ENCODE peak calls at places on chromosomes 12 and 14, in five cellular contexts. U is adrenal gland; T is PC-3; A is HL-60; O is CD8-positive, alpha-beta T cell. Y is an unnamed sample.

GRCh38 chr14:64772394-64772950 is 68.2 kb downstream of the PLEKHG3 start:
- DNase-seq in T (no peak), U (no peak), A (no peak), O (no peak), Y (peak; percentile 67)

GRCh38 chr12:48678561-48679185 is 3.4 kb downstream of the KANSL2 start:
- DNase-seq in O (no peak), T (no peak), U (no peak), A (no peak), Y (no peak)

GRCh38 chr12:28578361-28578760 is 388.1 kb downstream of the CCDC91 start:
- DNase-seq in A (no peak), T (no peak), O (no peak), U (no peak), Y (no peak)

GRCh38 chr14:55153951-55154350 is 24.9 kb downstream of the LGALS3 start:
- DNase-seq in T (no peak), U (no peak), O (no peak), A (no peak), Y (no peak)

GRCh38 chr12:63944036-63944579 is 99.6 kb downstream of the SRGAP1 start:
- DNase-seq in U (no peak), O (no peak), T (no peak), A (no peak), Y (no peak)

GRCh38 chr12:30026621-30027234 is 243.0 kb upstream of the TMTC1 start:
- DNase-seq in T (peak; percentile 80), U (no peak), O (no peak), A (no peak), Y (no peak)

GRCh38 chr14:105690671-105691070 is 164.3 kb downstream of the TMEM121 start:
- DNase-seq in T (no peak), A (no peak), O (no peak), U (no peak), Y (no peak)

GRCh38 chr12:3365416-3366385 is 125.3 kb upstream of the PRMT8 start:
- DNase-seq in T (peak; percentile 64), O (no peak), A (no peak), U (peak; percentile 20), Y (peak; percentile 57)

GRCh38 chr12:42809226-42809625 is 219.7 kb upstream of the PRICKLE1 start:
- DNase-seq in U (no peak), A (no peak), T (peak; percentile 13), O (no peak), Y (no peak)

GRCh38 chr14:68655021-68655811 is 137.7 kb downstream of the ZFP36L1 start:
- DNase-seq in A (no peak), O (no peak), T (no peak), U (no peak), Y (no peak)

GRCh38 chr14:90483117-90483516 is 86.3 kb downstream of the CALM1 start:
- DNase-seq in O (no peak), T (no peak), A (no peak), U (no peak), Y (no peak)
- H3K4me3 ChIP-seq in O (no peak overlapping the region), T (no peak overlapping the region), A (no peak overlapping the region), U (no peak overlapping the region), Y (no peak overlapping the region)

DNA sequence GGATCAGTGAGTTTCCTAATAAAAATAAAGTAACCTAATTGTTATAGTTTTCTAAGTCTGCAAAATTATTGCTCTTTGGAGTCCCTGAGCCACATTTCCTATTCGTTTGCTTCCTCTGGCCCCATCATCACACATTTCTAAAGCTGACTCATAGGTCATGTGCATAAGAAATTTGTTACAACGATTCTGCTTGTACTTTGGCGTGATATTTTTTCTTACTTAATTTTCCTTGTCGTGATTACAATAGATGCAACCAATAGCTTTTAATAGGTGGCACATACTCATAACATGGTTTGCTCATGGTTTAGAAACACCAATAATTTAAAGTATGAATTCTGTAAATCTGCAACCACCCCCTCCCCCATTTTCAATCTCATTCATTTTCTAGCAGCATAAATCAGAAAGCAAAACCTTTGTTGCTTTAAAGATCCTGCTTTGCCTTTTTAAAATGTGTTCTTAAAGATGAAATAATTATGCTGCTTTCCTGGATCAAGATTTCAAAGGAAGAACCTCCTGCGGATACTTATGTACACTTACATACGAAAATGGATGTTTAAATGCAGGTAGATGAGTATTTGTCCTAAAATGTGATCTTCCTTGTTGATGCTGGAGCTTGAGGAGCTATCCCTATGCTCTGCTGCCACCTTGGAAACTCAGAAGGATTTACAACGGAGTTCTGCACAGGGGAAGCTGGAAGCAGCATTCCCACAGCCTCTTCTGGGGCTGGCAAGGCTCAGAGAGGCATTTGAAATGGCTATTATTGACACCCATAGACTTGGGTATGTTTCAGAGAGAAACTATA is 1.7 kb upstream of the FLRT2 start:
- DNase-seq in T (peak; percentile 50), A (no peak), O (no peak), U (peak; percentile 53), Y (peak; percentile 54)
- H3K27me3 ChIP-seq in T (peaks cover 3% of the 10 kb centered on the region), A (peaks cover 42% of the 10 kb centered on the region), O (peaks cover 5% of the 10 kb centered on the region), U (peaks cover 5% of the 10 kb centered on the region), Y (peaks cover 25% of the 10 kb centered on the region)

GRCh38 chr14:58772814-58773620 is 135.3 kb downstream of the DACT1 start:
- DNase-seq in U (no peak), A (no peak), T (no peak), O (no peak), Y (peak; percentile 37)
- TF ChIP-seq CTCF in U (no peak), A (no peak), T (peak; percentile 28), O (no peak), Y (no peak)

DNA sequence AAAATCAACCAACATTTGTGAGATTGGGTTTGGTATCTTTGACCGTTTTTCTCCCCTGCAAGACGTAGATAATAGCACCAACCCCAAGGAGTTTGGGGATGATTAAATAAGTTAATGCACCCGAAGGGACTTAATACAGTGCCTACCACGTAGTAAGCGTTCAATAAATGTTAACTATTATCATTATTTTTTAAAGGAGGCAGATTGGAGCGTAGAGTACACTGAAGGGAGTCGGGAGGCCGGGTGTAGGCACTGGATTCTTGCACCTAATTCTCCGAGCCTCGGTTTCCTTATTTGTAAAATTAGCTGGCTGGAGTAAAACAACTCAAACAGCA is 367 bp upstream of the FRS2 start:
- DNase-seq in A (no peak), T (no peak), U (no peak), O (no peak), Y (no peak)
- H3K4me3 ChIP-seq in A (peak overlapping the region; percentile 95), T (peak overlapping the region; percentile 90), U (peak overlapping the region; percentile 67), O (peak overlapping the region; percentile 86), Y (peak overlapping the region; percentile 71)

GRCh38 chr12:111155521-111155920 is 213.4 kb downstream of the PHETA1 start:
- DNase-seq in A (no peak), U (no peak), O (no peak), T (no peak), Y (no peak)

GRCh38 chr12:111155020-111155419 is 213.9 kb downstream of the PHETA1 start:
- DNase-seq in A (no peak), T (no peak), U (no peak), O (no peak), Y (no peak)

GRCh38 chr12:111152581-111152980 is 216.3 kb downstream of the PHETA1 start:
- DNase-seq in T (no peak), A (no peak), O (no peak), U (no peak), Y (no peak)

GRCh38 chr12:111156304-111156703 is 212.6 kb downstream of the PHETA1 start:
- DNase-seq in A (no peak), U (no peak), T (peak; percentile 94), O (no peak), Y (no peak)

GRCh38 chr12:111154180-111154579 is 214.7 kb downstream of the PHETA1 start:
- DNase-seq in A (no peak), T (no peak), U (no peak), O (no peak), Y (no peak)
- H3K27me3 ChIP-seq in A (no peaks in the 10 kb centered on the region), T (peaks cover 68% of the 10 kb centered on the region), U (peaks cover 18% of the 10 kb centered on the region), O (no peaks in the 10 kb centered on the region), Y (no peaks in the 10 kb centered on the region)

GRCh38 chr12:60684988-60685655 is 1089.3 kb downstream of the SLC16A7 start:
- DNase-seq in O (no peak), U (no peak), T (no peak), A (no peak), Y (no peak)
- TF ChIP-seq CTCF in O (no peak), U (no peak), T (no peak), A (no peak), Y (no peak)

GRCh38 chr12:105769486-105769885 is 369.3 kb downstream of the NUAK1 start:
- DNase-seq in A (no peak), U (no peak), O (no peak), T (no peak), Y (no peak)

GRCh38 chr12:105766029-105766428 is 372.7 kb downstream of the NUAK1 start:
- DNase-seq in U (no peak), A (no peak), O (no peak), T (no peak), Y (no peak)

GRCh38 chr12:105764216-105764835 is 374.4 kb downstream of the NUAK1 start:
- DNase-seq in T (no peak), O (no peak), U (no peak), A (no peak), Y (no peak)

GRCh38 chr12:105761075-105761474 is 377.7 kb downstream of the NUAK1 start:
- DNase-seq in A (no peak), O (no peak), U (no peak), T (peak; percentile 41), Y (no peak)

GRCh38 chr12:105765053-105766019 is 373.4 kb downstream of the NUAK1 start:
- DNase-seq in O (no peak), U (no peak), A (no peak), T (no peak), Y (no peak)
- H3K4me3 ChIP-seq in O (no peak overlapping the region), U (no peak overlapping the region), A (no peak overlapping the region), T (no peak overlapping the region), Y (no peak overlapping the region)

GRCh38 chr12:120417917-120418316 is 20.0 kb upstream of the COX6A1 start:
- DNase-seq in A (no peak), T (no peak), O (no peak), U (no peak), Y (no peak)
- H3K27me3 ChIP-seq in A (no peaks in the 10 kb centered on the region), T (no peaks in the 10 kb centered on the region), O (no peaks in the 10 kb centered on the region), U (no peaks in the 10 kb centered on the region), Y (no peaks in the 10 kb centered on the region)

GRCh38 chr12:72889791-72890190 is 617.6 kb downstream of the TRHDE start:
- DNase-seq in U (no peak), O (no peak), T (no peak), A (no peak), Y (no peak)
- TF ChIP-seq CTCF in U (no peak), O (no peak), T (no peak), A (no peak), Y (no peak)